ENCODE peak calls at places on chromosomes 6 and 20, in nine cellular contexts. A is Right ventricle myocardium inferior, H is NCI-H1417 treated with DMSO at 0.1 percent for 48 hours, C is NCI-H1092 treated with DMSO at 0.1 percent for 48 hours, Y is IMR-90, T is heart left ventricle, W is aorta, K is endothelial cell, G is lower leg skin. D is an unnamed sample.

GRCh38 chr20:49281059-49281912 is 3.4 kb upstream of the ZNFX1 start:
- DNase-seq in A (no peak), H (no peak), C (no peak), Y (no peak), T (no peak), W (no peak), K (peak), G (no peak), D (no peak)

GRCh38 chr20:53736122-53736756 is 142.6 kb upstream of the ZNF217 start:
- DNase-seq in A (no peak), H (no peak), C (no peak), Y (no peak), T (no peak), W (no peak), K (no peak), G (no peak), D (no peak)

GRCh38 chr6:20916081-20916480 is 381.8 kb downstream of the CDKAL1 start:
- DNase-seq in A (no peak), H (no peak), C (no peak), Y (peak), T (no peak), W (no peak), K (no peak), G (no peak), D (no peak)

GRCh38 chr6:12353731-12354130 is 63.6 kb downstream of the EDN1 start:
- DNase-seq in A (no peak), H (no peak), C (no peak), Y (no peak), T (no peak), W (no peak), K (no peak), G (no peak), D (no peak)

GRCh38 chr20:47318027-47318595 is 38.4 kb downstream of the ZMYND8 start:
- DNase-seq in A (no peak), H (no peak), C (no peak), Y (peak), T (no peak), W (peak), K (peak), G (no peak), D (no peak)

GRCh38 chr6:5990776-5991175 is 15.9 kb downstream of the NRN1 start:
- DNase-seq in A (no peak), H (no peak), C (no peak), Y (no peak), T (no peak), W (no peak), K (no peak), G (no peak), D (no peak)

GRCh38 chr6:53752856-53753255 is 41.9 kb upstream of the LRRC1 start:
- DNase-seq in A (no peak), H (no peak), C (no peak), Y (peak), T (no peak), W (no peak), K (no peak), G (no peak), D (no peak)

GRCh38 chr6:4573958-4574481 is 202.2 kb upstream of the CDYL start:
- DNase-seq in A (no peak), H (no peak), C (no peak), Y (peak), T (no peak), W (no peak), K (no peak), G (peak), D (peak)

GRCh38 chr20:52083627-52084232 is 107.8 kb downstream of the ZFP64 start:
- DNase-seq in A (no peak), H (peak), C (peak), Y (peak), T (peak), W (peak), K (peak), G (no peak), D (no peak)

GRCh38 chr6:31125586-31126363 is 5.5 kb upstream of the CDSN start:
- DNase-seq in A (no peak), H (no peak), C (no peak), Y (peak), T (no peak), W (no peak), K (no peak), G (no peak), D (peak)